ENCODE peak calls at places on chromosomes 13 and 19, in seven cellular contexts. U is mammary epithelial cell, S is DND-41, H is HepG2, V is PC-3, T is H1, G is fibroblast of lung. Q is an unnamed sample.

GRCh38 chr13:34011552-34012085 is 193.7 kb downstream of the RFC3 start:
- DNase-seq in U (no peak), S (no peak), H (peak; percentile 96), V (no peak), T (no peak), G (no peak), Q (no peak)

GRCh38 chr13:37657134-37657533 is 58.6 kb upstream of the POSTN start:
- DNase-seq in U (peak; percentile 52), S (no peak), H (no peak), V (peak; percentile 85), T (no peak), G (peak; percentile 90), Q (peak; percentile 75)

GRCh38 chr19:39951686-39952085 is 17.3 kb upstream of the FCGBP start:
- DNase-seq in U (peak; percentile 48), S (peak; percentile 2), H (no peak), V (peak; percentile 38), T (no peak), G (peak; percentile 23), Q (peak; percentile 68)

GRCh38 chr13:43058318-43058674 is 34.9 kb downstream of the DNAJC15 start:
- DNase-seq in U (peak; percentile 92), S (no peak), H (peak; percentile 46), V (peak; percentile 92), T (no peak), G (peak; percentile 69), Q (peak; percentile 93)

GRCh38 chr19:7879102-7879770 is 5.0 kb upstream of the PRR36 start:
- DNase-seq in U (no peak), S (no peak), H (no peak), V (no peak), T (no peak), G (no peak), Q (no peak)

GRCh38 chr13:102897371-102898138 is 51.7 kb downstream of the ERCC5 start:
- DNase-seq in U (no peak), S (no peak), H (no peak), V (no peak), T (no peak), G (no peak), Q (no peak)

GRCh38 chr13:33514362-33514761 is 228.8 kb upstream of the STARD13 start:
- DNase-seq in U (no peak), S (no peak), H (no peak), V (peak; percentile 19), T (no peak), G (no peak), Q (peak; percentile 10)

GRCh38 chr13:31209172-31209818 is 9.5 kb downstream of the B3GLCT start:
- DNase-seq in U (no peak), S (no peak), H (no peak), V (no peak), T (no peak), G (peak; percentile 70), Q (peak; percentile 79)

GRCh38 chr13:80716610-80717081 is 375.7 kb upstream of the SPRY2 start:
- DNase-seq in U (no peak), S (no peak), H (no peak), V (no peak), T (peak; percentile 46), G (no peak), Q (no peak)

GRCh38 chr13:100221166-100221565 is 132.3 kb downstream of the PCCA start:
- DNase-seq in U (no peak), S (peak; percentile 52), H (no peak), V (no peak), T (no peak), G (no peak), Q (no peak)

GRCh38 chr13:26499209-26499601 is 58.3 kb upstream of the WASF3 start:
- DNase-seq in U (no peak), S (no peak), H (no peak), V (peak; percentile 28), T (no peak), G (no peak), Q (no peak)

GRCh38 chr19:10706990-10707389 is 5.8 kb downstream of the QTRT1 start:
- DNase-seq in U (no peak), S (no peak), H (peak; percentile 36), V (no peak), T (no peak), G (no peak), Q (no peak)

GRCh38 chr19:41319500-41320184 is 9.7 kb downstream of the CCDC97 start:
- DNase-seq in U (no peak), S (no peak), H (no peak), V (no peak), T (no peak), G (no peak), Q (no peak)

GRCh38 chr13:113064534-113065405 is 40.8 kb upstream of the F7 start:
- DNase-seq in U (peak; percentile 8), S (no peak), H (no peak), V (peak; percentile 75), T (no peak), G (peak; percentile 75), Q (peak; percentile 78)

DNA sequence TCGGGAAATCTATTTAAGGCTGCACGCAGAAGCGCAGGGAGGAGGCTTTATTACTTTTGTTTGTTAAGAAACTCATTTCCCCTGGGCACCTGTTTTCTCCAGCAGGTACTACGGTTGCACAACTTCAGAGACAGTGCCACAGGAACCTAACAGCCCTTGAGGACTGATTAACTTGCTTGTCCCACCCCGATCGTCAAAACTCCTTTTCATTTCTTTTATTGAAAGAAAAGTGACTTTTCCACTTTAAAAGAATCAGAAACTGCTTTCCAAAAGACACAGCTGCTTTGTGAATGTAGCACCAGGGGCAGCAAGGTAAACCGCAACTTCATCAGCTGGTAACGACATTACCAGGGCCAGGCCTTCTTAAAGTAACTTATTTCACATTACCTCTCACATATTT is 1.5 kb downstream of the ANKRD10 start:
- DNase-seq in U (peak; percentile 49), S (peak; percentile 56), H (peak; percentile 28), V (peak; percentile 49), T (no peak), G (peak; percentile 33), Q (peak; percentile 42)
- H3K9ac ChIP-seq in U (peak overlapping the region; percentile 93), S (peak overlapping the region; percentile 94), H (peak overlapping the region; percentile 100), V (peak overlapping the region; percentile 97), T (peak overlapping the region; percentile 99), G (peak overlapping the region; percentile 98), Q (peak overlapping the region; percentile 94)

DNA sequence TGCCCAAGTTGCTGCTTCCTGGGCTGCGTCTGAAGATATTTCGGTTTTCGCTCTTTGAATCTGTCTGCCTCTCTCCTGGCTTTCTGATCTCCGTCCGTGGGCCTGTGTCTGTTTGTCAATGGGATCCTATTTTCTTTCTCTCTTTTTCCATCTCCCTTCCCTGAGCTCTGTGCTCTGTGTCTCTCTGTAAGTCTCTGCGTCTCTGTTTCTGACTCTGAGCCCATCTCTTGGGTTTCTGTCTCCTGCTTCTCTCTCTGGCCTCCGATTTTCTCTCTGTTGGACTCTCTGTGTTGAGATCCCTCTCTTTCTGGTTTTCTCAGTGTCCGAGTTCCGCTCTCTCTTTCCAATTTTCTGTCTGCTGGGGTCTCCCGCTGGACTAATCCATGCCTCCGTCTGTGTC is 1.7 kb downstream of the PRKCG start:
- DNase-seq in U (no peak), S (no peak), H (no peak), V (no peak), T (no peak), G (no peak), Q (no peak)
- TF ChIP-seq EZH2 in U (peak; percentile 28), S (no peak), H (peak; percentile 39), V (no peak), T (no peak), G (peak; percentile 70), Q (peak; percentile 48)

DNA sequence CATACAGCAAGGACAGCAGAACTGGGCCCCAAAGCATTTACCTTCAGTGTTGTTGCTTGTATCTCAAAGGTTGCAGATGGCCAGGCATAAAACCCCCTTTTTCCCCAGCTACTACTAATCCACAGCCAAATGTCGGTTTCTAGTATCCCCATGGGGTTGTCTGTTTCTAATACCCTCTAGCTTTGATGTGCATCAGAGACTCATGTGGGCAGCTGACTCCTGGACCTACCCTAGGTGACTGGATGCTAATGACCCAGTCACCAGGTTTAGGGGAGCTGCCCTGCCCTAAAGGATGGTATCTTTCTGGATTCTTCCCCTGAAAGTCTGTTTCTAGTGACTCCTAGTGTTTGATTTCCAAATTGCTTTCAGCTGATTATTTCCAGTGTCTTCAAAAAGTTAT is 23.9 kb downstream of the TJP3 start:
- DNase-seq in U (no peak), S (no peak), H (no peak), V (no peak), T (no peak), G (no peak), Q (no peak)
- H3K9ac ChIP-seq in U (no peak overlapping the region), S (no peak overlapping the region), H (no peak overlapping the region), V (no peak overlapping the region), T (no peak overlapping the region), G (no peak overlapping the region), Q (no peak overlapping the region)

DNA sequence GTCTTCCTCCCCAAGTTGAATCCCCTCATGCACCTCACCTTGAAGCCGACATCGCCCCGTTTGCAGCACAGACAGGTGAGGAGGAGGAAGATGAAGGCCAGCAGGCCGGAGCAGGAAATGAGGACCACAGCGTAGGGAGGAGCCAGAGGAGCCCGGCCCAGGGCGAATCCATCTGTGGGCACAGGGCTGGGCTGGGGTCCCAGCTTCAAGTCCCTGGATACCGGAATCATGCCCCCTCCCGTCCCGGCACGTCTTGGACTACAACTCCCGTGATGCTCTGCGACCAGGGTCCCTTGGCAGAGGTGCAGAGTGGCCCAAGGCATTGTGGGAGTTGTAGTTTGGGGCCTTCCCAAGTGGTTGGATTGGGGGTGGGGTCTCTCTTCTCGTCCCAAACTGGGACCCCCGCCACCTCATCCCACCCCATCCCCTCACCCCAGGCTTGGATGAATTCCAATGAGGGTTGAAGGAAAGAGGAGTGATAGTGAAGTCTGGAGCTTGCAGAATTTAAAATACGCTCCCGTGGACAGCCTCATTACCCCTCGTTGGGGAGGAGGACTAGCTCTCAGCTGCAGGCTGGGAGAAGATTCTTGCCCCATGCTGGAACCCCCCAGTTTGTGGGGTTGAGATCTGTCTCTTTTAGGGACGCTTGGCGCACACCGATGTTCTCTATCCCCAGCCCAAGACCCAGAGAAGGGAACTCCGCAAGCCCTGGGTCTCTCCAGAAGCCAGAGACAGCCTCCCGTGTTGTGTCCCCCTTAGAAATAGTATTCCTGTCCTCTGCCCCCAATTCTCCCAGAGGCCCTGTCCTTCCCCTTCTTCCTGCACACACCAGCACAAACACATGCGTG is 990 bp downstream of the LMTK3 start:
- DNase-seq in U (no peak), S (peak; percentile 73), H (no peak), V (peak; percentile 57), T (peak; percentile 94), G (peak; percentile 33), Q (peak; percentile 73)
- TF ChIP-seq EZH2 in U (no peak), S (no peak), H (no peak), V (no peak), T (no peak), G (peak; percentile 66), Q (peak; percentile 60)

GRCh38 chr19:38878575-38879399 is 712 bp upstream of the RINL start:
- DNase-seq in U (no peak), S (no peak), H (no peak), V (no peak), T (no peak), G (no peak), Q (no peak)
- H3K9ac ChIP-seq in U (no peak overlapping the region), S (peak overlapping the region; percentile 38), H (peak overlapping the region; percentile 74), V (no peak overlapping the region), T (no peak overlapping the region), G (no peak overlapping the region), Q (no peak overlapping the region)

DNA sequence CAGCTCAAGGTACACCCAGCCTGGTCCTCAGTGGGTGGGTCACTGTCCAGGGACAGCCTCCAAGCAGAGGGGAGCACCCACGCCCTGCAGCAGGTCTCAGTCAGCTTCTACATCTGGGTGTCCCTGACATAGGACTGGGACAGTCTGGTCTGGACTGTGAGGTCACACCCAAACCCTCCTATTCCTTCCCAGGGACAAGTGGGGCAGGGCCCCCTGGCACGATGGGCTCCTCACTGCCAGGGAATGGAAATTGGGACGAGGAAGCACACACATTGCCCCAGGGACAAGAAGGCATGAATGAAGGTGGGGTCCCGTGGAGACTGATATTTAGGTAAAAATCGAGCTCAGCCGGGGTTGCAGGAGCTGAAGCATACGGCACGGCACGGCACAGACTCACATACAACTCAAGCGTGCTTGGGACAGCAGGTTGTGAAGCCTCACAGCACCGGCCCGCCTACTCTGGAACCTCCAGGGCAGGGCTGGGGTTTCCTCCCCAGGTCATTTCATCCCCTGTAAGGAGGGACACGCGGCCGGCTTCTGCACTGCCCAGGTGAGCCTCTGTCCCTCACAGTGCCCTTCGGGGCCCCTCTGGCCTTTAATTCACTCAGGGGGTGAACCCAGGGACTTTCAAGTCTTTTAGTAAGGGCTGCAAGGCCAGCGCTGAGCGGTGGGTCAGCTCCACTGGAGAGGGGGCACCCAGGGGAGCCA is 3.5 kb downstream of the PNMA8B start:
- DNase-seq in U (no peak), S (no peak), H (no peak), V (no peak), T (no peak), G (no peak), Q (no peak)
- TF ChIP-seq EZH2 in U (no peak), S (no peak), H (no peak), V (no peak), T (no peak), G (no peak), Q (no peak)